ENCODE peak calls at places on chromosomes 11 and 22, in ten cellular contexts. H, T, G, L, M, V, F, B, Y and Q are unnamed samples.

GRCh38 chr11:61777234-61778090 is 14.9 kb downstream of the TMEM258 start:
- DNase-seq in H (no peak), T (peak; percentile 42), G (no peak), L (peak; percentile 89), M (no peak), V (no peak), F (no peak), B (no peak), Y (no peak), Q (no peak)

GRCh38 chr22:42399315-42400271 is 32.6 kb downstream of the NFAM1 start:
- DNase-seq in H (no peak), T (no peak), G (no peak), L (no peak), M (peak; percentile 93), V (no peak), F (peak; percentile 93), B (peak; percentile 53), Y (no peak), Q (no peak)

GRCh38 chr11:23865341-23865975 is 631.4 kb upstream of the LUZP2 start:
- DNase-seq in H (peak; percentile 53), T (no peak), G (no peak), L (no peak), M (no peak), V (no peak), F (no peak), B (no peak), Y (no peak), Q (no peak)

GRCh38 chr11:1353383-1354124 is 36.2 kb upstream of the BRSK2 start:
- DNase-seq in H (no peak), T (no peak), G (no peak), L (no peak), M (no peak), V (no peak), F (no peak), B (no peak), Y (no peak), Q (no peak)

GRCh38 chr11:128587415-128587814 is at the start of gene ETS1:
- DNase-seq in H (no peak), T (no peak), G (peak; percentile 45), L (peak; percentile 51), M (no peak), V (no peak), F (no peak), B (no peak), Y (no peak), Q (no peak)

GRCh38 chr11:11841121-11841604 is 609 bp upstream of the USP47 start:
- DNase-seq in H (peak; percentile 45), T (no peak), G (peak; percentile 41), L (no peak), M (peak; percentile 65), V (no peak), F (no peak), B (peak; percentile 38), Y (no peak), Q (no peak)

GRCh38 chr11:126115820-126116319 is 53.2 kb upstream of the CDON start:
- DNase-seq in H (peak; percentile 68), T (no peak), G (peak; percentile 71), L (no peak), M (peak; percentile 98), V (peak; percentile 34), F (no peak), B (peak; percentile 68), Y (no peak), Q (peak; percentile 52)

GRCh38 chr22:23283591-23284503 is 103.5 kb downstream of the BCR start:
- DNase-seq in H (no peak), T (no peak), G (no peak), L (no peak), M (no peak), V (no peak), F (no peak), B (no peak), Y (no peak), Q (no peak)

GRCh38 chr11:104645276-104646018 is 252.8 kb downstream of the CASP12 start:
- DNase-seq in H (no peak), T (no peak), G (no peak), L (no peak), M (no peak), V (no peak), F (no peak), B (no peak), Y (no peak), Q (no peak)

GRCh38 chr11:93085097-93085496 is 112.7 kb downstream of the SLC36A4 start:
- DNase-seq in H (no peak), T (no peak), G (no peak), L (no peak), M (no peak), V (no peak), F (no peak), B (no peak), Y (no peak), Q (peak; percentile 4)

GRCh38 chr11:11608783-11609232 is 13.0 kb downstream of the GALNT18 start:
- DNase-seq in H (peak; percentile 22), T (no peak), G (peak; percentile 47), L (no peak), M (no peak), V (no peak), F (no peak), B (no peak), Y (peak; percentile 6), Q (no peak)

GRCh38 chr11:47289856-47290255 is 19.9 kb downstream of the MADD start:
- DNase-seq in H (no peak), T (no peak), G (no peak), L (no peak), M (no peak), V (no peak), F (no peak), B (no peak), Y (no peak), Q (no peak)

GRCh38 chr11:83554896-83555295 is 268.7 kb upstream of the CCDC90B start:
- DNase-seq in H (no peak), T (no peak), G (no peak), L (no peak), M (no peak), V (no peak), F (peak; percentile 93), B (no peak), Y (no peak), Q (no peak)

GRCh38 chr11:27757953-27758352 is 57.7 kb upstream of the BDNF start:
- DNase-seq in H (peak; percentile 92), T (no peak), G (peak; percentile 55), L (no peak), M (no peak), V (no peak), F (no peak), B (no peak), Y (no peak), Q (no peak)

GRCh38 chr22:42547562-42547961 is 6.2 kb upstream of the SERHL2 start:
- DNase-seq in H (no peak), T (no peak), G (no peak), L (no peak), M (no peak), V (no peak), F (no peak), B (no peak), Y (no peak), Q (no peak)

GRCh38 chr11:130049260-130049659 is 20.4 kb upstream of the APLP2 start:
- DNase-seq in H (no peak), T (no peak), G (no peak), L (no peak), M (no peak), V (no peak), F (no peak), B (no peak), Y (no peak), Q (no peak)

GRCh38 chr22:48605856-48606255 is 1221.8 kb downstream of the BRD1 start:
- DNase-seq in H (no peak), T (no peak), G (no peak), L (no peak), M (no peak), V (no peak), F (no peak), B (no peak), Y (no peak), Q (no peak)